ENCODE peak calls at places on chromosomes 2 and 18, in five cellular contexts. C is pancreas, A is Calu3, I is hippocampal formation, H is GM12864. Q is an unnamed sample.

GRCh38 chr2:97701186-97701585 is 12.2 kb upstream of the ZAP70 start:
- DNase-seq in I (no peak), H (no peak), A (no peak), C (peak), Q (no peak)

GRCh38 chr18:28690836-28691835 is 514.2 kb upstream of the CDH2 start:
- DNase-seq in C (no peak), H (no peak), I (no peak), A (no peak), Q (no peak)

GRCh38 chr18:22563098-22563707 is 145.5 kb upstream of the CTAGE1 start:
- DNase-seq in A (peak), C (no peak), H (peak), I (peak), Q (no peak)

GRCh38 chr18:31576670-31577069 is 15.0 kb upstream of the TTR start:
- DNase-seq in A (no peak), H (peak), I (no peak), C (no peak), Q (no peak)

GRCh38 chr2:180572346-180572745 is 408.1 kb upstream of the UBE2E3 start:
- DNase-seq in H (no peak), A (no peak), I (no peak), C (no peak), Q (no peak)

GRCh38 chr2:43906448-43907122 is 67.8 kb downstream of the ABCG8 start:
- DNase-seq in C (no peak), A (no peak), H (no peak), I (no peak), Q (no peak)

GRCh38 chr2:68124321-68124720 is 33.4 kb upstream of the PNO1 start:
- DNase-seq in A (no peak), C (no peak), H (no peak), I (no peak), Q (no peak)

GRCh38 chr2:186903183-186903582 is 54.2 kb upstream of the ZSWIM2 start:
- DNase-seq in A (no peak), I (no peak), C (no peak), H (no peak), Q (no peak)

GRCh38 chr2:227486688-227487087 is 14.7 kb downstream of the AGFG1 start:
- DNase-seq in H (no peak), C (no peak), I (no peak), A (no peak), Q (no peak)

GRCh38 chr2:225512873-225513580 is 113.5 kb downstream of the NYAP2 start:
- DNase-seq in H (no peak), C (no peak), I (no peak), A (no peak), Q (no peak)

GRCh38 chr2:211611621-211612020 is 927.0 kb downstream of the ERBB4 start:
- DNase-seq in H (no peak), C (no peak), I (no peak), A (no peak), Q (no peak)

GRCh38 chr2:61247204-61247812 is 85.3 kb downstream of the C2orf74 start:
- DNase-seq in H (no peak), A (no peak), I (no peak), C (no peak), Q (no peak)

Q was measured in right cardiac atrium.